ENCODE peak calls at places on chromosomes 5 and 9, in ten cellular contexts. O is CD8-positive, alpha-beta T cell; D is stimulated activated naive CD4-positive, alpha-beta T cell; P is NCI-H1105; Y is Kasumi-1; A is PC-3; V is coronary artery; L is HCT116; R is stimulated activated CD8-positive, alpha-beta memory T cell treated with anti-CD3 and anti-CD28 coated beads, Interleukin-7, amount 100 ng/mL, for 48 hours; X is effector memory CD4-positive, alpha-beta T cell. N is an unnamed sample.

GRCh38 chr5:62143268-62144229 is 162.5 kb upstream of the KIF2A start:
- DNase-seq in O (no peak), D (no peak), P (no peak), Y (peak; percentile 40), A (peak; percentile 54), V (no peak), L (peak; percentile 16), R (no peak), X (no peak), N (no peak)

GRCh38 chr5:14397717-14398116 is 183.9 kb upstream of the OTULINL start:
- DNase-seq in O (no peak), D (no peak), P (no peak), Y (no peak), A (peak; percentile 50), V (no peak), L (no peak), R (no peak), X (no peak), N (no peak)

GRCh38 chr5:173333900-173334685 is 5.9 kb upstream of the STC2 start:
- DNase-seq in O (no peak), D (no peak), P (no peak), Y (no peak), A (peak; percentile 92), V (no peak), L (no peak), R (no peak), X (no peak), N (no peak)

GRCh38 chr9:138053996-138054752 is 176.6 kb downstream of the CACNA1B start:
- DNase-seq in O (no peak), D (no peak), P (no peak), Y (no peak), A (no peak), V (peak; percentile 63), L (no peak), R (no peak), X (no peak), N (no peak)

GRCh38 chr5:142082182-142082781 is 26.3 kb upstream of the NDFIP1 start:
- DNase-seq in O (no peak), D (no peak), P (no peak), Y (no peak), A (no peak), V (no peak), L (no peak), R (no peak), X (no peak), N (no peak)

GRCh38 chr5:141878186-141878770 is at the start of gene PCDH1:
- DNase-seq in O (no peak), D (no peak), P (no peak), Y (no peak), A (peak; percentile 43), V (peak; percentile 76), L (no peak), R (no peak), X (no peak), N (no peak)

GRCh38 chr5:61330341-61330878 is 1.6 kb upstream of the ZSWIM6 start:
- DNase-seq in O (peak; percentile 34), D (peak; percentile 59), P (peak; percentile 27), Y (peak; percentile 46), A (peak; percentile 50), V (peak; percentile 80), L (no peak), R (no peak), X (no peak), N (peak; percentile 81)

GRCh38 chr5:177487975-177488374 is 9.4 kb downstream of the PDLIM7 start:
- DNase-seq in O (no peak), D (no peak), P (no peak), Y (peak; percentile 21), A (no peak), V (no peak), L (no peak), R (no peak), X (no peak), N (no peak)

GRCh38 chr9:31137151-31137849 is 1247.1 kb upstream of the ACO1 start:
- DNase-seq in O (no peak), D (no peak), P (no peak), Y (no peak), A (peak; percentile 72), V (no peak), L (peak; percentile 54), R (no peak), X (no peak), N (no peak)

GRCh38 chr9:36642817-36643216 is 70.1 kb downstream of the MELK start:
- DNase-seq in O (no peak), D (no peak), P (no peak), Y (no peak), A (no peak), V (no peak), L (no peak), R (no peak), X (no peak), N (no peak)

GRCh38 chr5:57171818-57172465 is 1.9 kb upstream of the GPBP1 start:
- DNase-seq in O (no peak), D (no peak), P (no peak), Y (no peak), A (peak; percentile 46), V (no peak), L (no peak), R (peak; percentile 18), X (peak; percentile 32), N (peak; percentile 31)

GRCh38 chr9:14058078-14058688 is 255.8 kb downstream of the NFIB start:
- DNase-seq in O (no peak), D (no peak), P (no peak), Y (no peak), A (no peak), V (no peak), L (no peak), R (no peak), X (no peak), N (no peak)

GRCh38 chr9:127808347-127809001 is 5.8 kb downstream of the FPGS start:
- DNase-seq in O (no peak), D (no peak), P (no peak), Y (no peak), A (no peak), V (no peak), L (no peak), R (no peak), X (no peak), N (no peak)

GRCh38 chr9:128409998-128410397 is 10.7 kb upstream of the CERCAM start:
- DNase-seq in O (no peak), D (no peak), P (no peak), Y (peak; percentile 13), A (peak; percentile 43), V (no peak), L (no peak), R (no peak), X (no peak), N (no peak)

GRCh38 chr5:2699231-2699630 is 52.2 kb downstream of the IRX2 start:
- DNase-seq in O (no peak), D (no peak), P (no peak), Y (no peak), A (no peak), V (peak; percentile 67), L (no peak), R (no peak), X (no peak), N (no peak)

GRCh38 chr9:98867434-98868168 is 60.1 kb downstream of the GALNT12 start:
- DNase-seq in O (no peak), D (no peak), P (no peak), Y (peak; percentile 74), A (peak; percentile 73), V (peak; percentile 86), L (no peak), R (no peak), X (no peak), N (peak; percentile 60)

GRCh38 chr5:147863409-147864194 is 14.9 kb upstream of the SCGB3A2 start:
- DNase-seq in O (no peak), D (no peak), P (peak; percentile 6), Y (no peak), A (no peak), V (no peak), L (no peak), R (no peak), X (no peak), N (no peak)

GRCh38 chr9:86946712-86947145 is 577 bp downstream of the GAS1 start:
- DNase-seq in O (peak; percentile 44), D (peak; percentile 37), P (no peak), Y (peak; percentile 40), A (no peak), V (peak; percentile 81), L (no peak), R (peak; percentile 1), X (peak; percentile 35), N (peak; percentile 50)

N was measured in colonic mucosa.